ENCODE peak calls at places on chromosome 10, in seven cellular contexts. G, C, E, J, L, O and D are unnamed samples.

GRCh38 chr10:92763634-92764155 is 73.9 kb downstream of the HHEX start:
- DNase-seq in G (no peak), C (no peak), E (no peak), J (no peak), L (no peak), O (no peak), D (no peak)

GRCh38 chr10:54284526-54285193 is 516.4 kb downstream of the PCDH15 start:
- DNase-seq in G (no peak), C (no peak), E (no peak), J (no peak), L (no peak), O (no peak), D (no peak)

GRCh38 chr10:104452977-104453376 is 99.3 kb downstream of the CFAP58 start:
- DNase-seq in G (no peak), C (no peak), E (no peak), J (no peak), L (no peak), O (no peak), D (no peak)

GRCh38 chr10:103687718-103688117 is 167.7 kb downstream of the SH3PXD2A start:
- DNase-seq in G (no peak), C (no peak), E (no peak), J (no peak), L (no peak), O (no peak), D (no peak)

GRCh38 chr10:21981118-21981517 is 22.4 kb downstream of the DNAJC1 start:
- DNase-seq in G (no peak), C (no peak), E (no peak), J (no peak), L (no peak), O (no peak), D (no peak)

GRCh38 chr10:36730316-36730715 is 395.1 kb upstream of the ANKRD30A start:
- DNase-seq in G (no peak), C (no peak), E (no peak), J (no peak), L (no peak), O (no peak), D (peak; percentile 35)

GRCh38 chr10:44925224-44925623 is 14.1 kb downstream of the TMEM72 start:
- DNase-seq in G (peak; percentile 58), C (peak; percentile 32), E (no peak), J (no peak), L (peak; percentile 60), O (peak; percentile 75), D (peak; percentile 6)

GRCh38 chr10:73647211-73647874 is 6.1 kb upstream of the MYOZ1 start:
- DNase-seq in G (no peak), C (peak; percentile 96), E (no peak), J (no peak), L (no peak), O (peak; percentile 86), D (no peak)

GRCh38 chr10:125213541-125214282 is 53.3 kb upstream of the CTBP2 start:
- DNase-seq in G (no peak), C (no peak), E (no peak), J (no peak), L (no peak), O (no peak), D (no peak)

GRCh38 chr10:103660364-103661197 is 167.1 kb downstream of the NEURL1 start:
- DNase-seq in G (no peak), C (no peak), E (no peak), J (no peak), L (peak; percentile 71), O (no peak), D (peak; percentile 48)

GRCh38 chr10:1036341-1036791 is 10.7 kb upstream of the IDI2 start:
- DNase-seq in G (no peak), C (no peak), E (peak; percentile 12), J (no peak), L (no peak), O (no peak), D (peak; percentile 87)

GRCh38 chr10:69716711-69717560 is 84.8 kb upstream of the COL13A1 start:
- DNase-seq in G (peak; percentile 82), C (peak; percentile 84), E (peak; percentile 84), J (no peak), L (peak; percentile 35), O (peak; percentile 93), D (peak; percentile 33)

GRCh38 chr10:78634389-78634815 is 434.4 kb upstream of the ZMIZ1 start:
- DNase-seq in G (no peak), C (peak; percentile 66), E (peak; percentile 19), J (no peak), L (no peak), O (no peak), D (peak; percentile 45)

GRCh38 chr10:17730667-17731066 is 21.3 kb upstream of the TMEM236 start:
- DNase-seq in G (no peak), C (no peak), E (no peak), J (no peak), L (no peak), O (no peak), D (no peak)
- TF ChIP-seq RFX5 in G (no peak), C (no peak), E (no peak), J (no peak), L (no peak), O (no peak), D (no peak)

GRCh38 chr10:14500172-14500765 is 169.5 kb upstream of the FRMD4A start:
- DNase-seq in G (no peak), C (no peak), E (no peak), J (no peak), L (no peak), O (no peak), D (no peak)
- TF ChIP-seq RFX5 in G (no peak), C (no peak), E (no peak), J (no peak), L (no peak), O (no peak), D (no peak)

GRCh38 chr10:58867683-58868082 is 308.8 kb upstream of the PHYHIPL start:
- DNase-seq in G (no peak), C (no peak), E (no peak), J (no peak), L (no peak), O (no peak), D (no peak)
- TF ChIP-seq RFX5 in G (no peak), C (no peak), E (no peak), J (no peak), L (no peak), O (no peak), D (no peak)

GRCh38 chr10:94279835-94280709 is 82.7 kb downstream of the NOC3L start:
- DNase-seq in G (peak; percentile 53), C (peak; percentile 22), E (peak; percentile 34), J (peak; percentile 11), L (peak; percentile 29), O (peak; percentile 89), D (peak; percentile 29)

GRCh38 chr10:94268652-94269051 is 94.1 kb downstream of the NOC3L start:
- DNase-seq in G (no peak), C (no peak), E (no peak), J (no peak), L (no peak), O (no peak), D (no peak)

GRCh38 chr10:94277450-94277849 is 85.3 kb downstream of the NOC3L start:
- DNase-seq in G (no peak), C (no peak), E (no peak), J (no peak), L (no peak), O (no peak), D (no peak)

GRCh38 chr10:94276140-94276539 is 86.6 kb downstream of the NOC3L start:
- DNase-seq in G (no peak), C (no peak), E (no peak), J (no peak), L (no peak), O (no peak), D (no peak)

DNA sequence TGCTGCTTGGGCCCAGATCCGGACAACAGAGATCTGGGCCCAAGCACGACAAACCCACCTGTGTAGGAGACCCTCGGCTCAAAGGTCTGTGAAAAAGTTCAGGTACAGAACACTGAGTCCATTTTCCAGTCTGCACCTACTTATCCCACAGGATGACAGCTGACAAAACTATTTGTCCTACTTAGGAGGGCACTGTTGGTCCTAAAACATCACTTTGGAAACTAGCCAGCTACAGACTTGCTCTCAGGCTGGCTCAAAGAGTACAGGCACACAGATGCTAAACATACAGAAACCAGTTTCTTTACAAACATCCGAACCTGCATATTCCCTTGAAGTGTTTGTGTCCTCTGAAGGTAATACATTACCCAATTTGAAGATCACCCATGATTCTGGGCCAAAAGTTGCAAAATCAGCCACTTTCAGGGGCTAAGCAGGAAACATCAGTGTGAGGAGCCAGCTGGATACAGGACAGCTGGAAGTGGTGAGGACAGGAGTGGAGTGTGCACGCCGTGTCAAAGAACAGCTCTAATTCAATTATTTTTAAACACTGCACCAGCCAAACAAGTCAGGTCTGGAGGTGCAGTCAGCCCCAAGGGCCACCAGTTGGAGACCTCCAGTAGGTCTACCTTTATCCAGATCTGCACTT is 88.5 kb downstream of the NOC3L start:
- DNase-seq in G (no peak), C (no peak), E (no peak), J (no peak), L (no peak), O (no peak), D (no peak)
- TF ChIP-seq RFX5 in G (no peak), C (no peak), E (no peak), J (no peak), L (no peak), O (no peak), D (no peak)